ENCODE peak calls at places on chromosomes 5 and 9, in seven cellular contexts. F is IMR-90, G is neuronal stem cell, A is mesendoderm, K is mesenchymal stem cell, V is H1, D is trophoblast cell. L is an unnamed sample.

GRCh38 chr9:68678430-68678829 is 26.6 kb upstream of the PIP5K1B start:
- DNase-seq in G (no peak), A (peak; percentile 60), K (peak; percentile 6), V (no peak), D (no peak), F (peak; percentile 2), L (peak; percentile 73)

GRCh38 chr5:56668996-56669395 is 146.4 kb upstream of the MAP3K1 start:
- DNase-seq in K (no peak), G (no peak), V (no peak), F (no peak), D (peak; percentile 76), A (no peak), L (no peak)

GRCh38 chr9:87824216-87824875 is 58.3 kb upstream of the SPATA31E1 start:
- DNase-seq in A (peak; percentile 38), D (no peak), G (no peak), V (peak; percentile 62), F (no peak), K (no peak), L (peak; percentile 81)

GRCh38 chr5:177416334-177416733 is 7.0 kb upstream of the F12 start:
- DNase-seq in F (peak; percentile 35), A (no peak), V (no peak), G (no peak), D (peak; percentile 83), K (peak; percentile 91), L (no peak)

GRCh38 chr9:106218854-106219253 is 524.5 kb downstream of the TMEM38B start:
- DNase-seq in D (no peak), K (no peak), F (no peak), A (no peak), V (no peak), G (no peak), L (no peak)

GRCh38 chr9:95264954-95265615 is 52.4 kb downstream of the FANCC start:
- DNase-seq in K (peak; percentile 52), V (no peak), D (no peak), F (peak; percentile 75), A (peak; percentile 48), G (no peak), L (no peak)

GRCh38 chr5:115419794-115420585 is 123.5 kb upstream of the CCDC112 start:
- DNase-seq in F (peak; percentile 95), A (peak; percentile 81), D (peak; percentile 24), G (no peak), K (peak; percentile 87), V (no peak), L (no peak)

GRCh38 chr9:82170871-82171270 is 182.3 kb downstream of the SPATA31D1 start:
- DNase-seq in G (no peak), D (no peak), F (no peak), K (no peak), A (no peak), V (no peak), L (no peak)

GRCh38 chr9:97293207-97293721 is 14.2 kb upstream of the CCDC180 start:
- DNase-seq in K (peak; percentile 27), V (no peak), D (no peak), G (no peak), A (peak; percentile 71), F (peak; percentile 27), L (no peak)

GRCh38 chr5:165508286-165508685 is 2002.9 kb downstream of the MAT2B start:
- DNase-seq in G (no peak), F (no peak), K (peak; percentile 11), A (no peak), V (no peak), D (no peak), L (no peak)

GRCh38 chr5:139637438-139638089 is 10.6 kb upstream of the CXXC5 start:
- DNase-seq in V (peak; percentile 85), K (peak; percentile 90), G (no peak), D (no peak), F (peak; percentile 74), A (peak; percentile 89), L (peak; percentile 84)

GRCh38 chr5:144547098-144547499 is 376.4 kb downstream of the KCTD16 start:
- DNase-seq in D (peak; percentile 11), V (no peak), G (no peak), K (no peak), A (no peak), F (peak; percentile 3), L (no peak)

GRCh38 chr5:42390115-42390514 is 33.1 kb upstream of the GHR start:
- DNase-seq in F (no peak), A (no peak), V (no peak), G (no peak), K (no peak), D (no peak), L (no peak)

GRCh38 chr5:169706758-169707450 is 69.8 kb downstream of the DOCK2 start:
- DNase-seq in F (peak; percentile 86), G (no peak), K (peak; percentile 78), D (no peak), A (peak; percentile 5), V (no peak), L (no peak)

GRCh38 chr5:140481758-140482157 is 65.7 kb upstream of the EIF4EBP3 start:
- DNase-seq in F (peak; percentile 83), K (no peak), D (no peak), A (no peak), V (no peak), G (no peak), L (no peak)

GRCh38 chr9:127661342-127661741 is 45.4 kb upstream of the CFAP157 start:
- DNase-seq in F (no peak), A (peak; percentile 25), V (no peak), D (no peak), G (peak; percentile 18), K (no peak), L (no peak)

GRCh38 chr5:51652980-51653379 is 269.7 kb downstream of the ISL1 start:
- DNase-seq in D (no peak), A (peak; percentile 6), G (no peak), F (no peak), V (no peak), K (peak; percentile 25), L (no peak)

GRCh38 chr5:163596536-163596935 is 91.1 kb downstream of the MAT2B start:
- DNase-seq in V (no peak), G (no peak), F (no peak), K (no peak), D (no peak), A (peak; percentile 73), L (no peak)

GRCh38 chr5:57494104-57495098 is 11.8 kb upstream of the ACTBL2 start:
- DNase-seq in D (peak; percentile 88), G (no peak), F (peak; percentile 98), V (no peak), A (peak; percentile 87), K (peak; percentile 97), L (no peak)

GRCh38 chr9:470041-470781 is 255.5 kb downstream of the DOCK8 start:
- DNase-seq in F (peak; percentile 64), A (peak; percentile 89), D (peak; percentile 74), K (peak; percentile 70), G (peak; percentile 83), V (peak; percentile 84), L (peak; percentile 92)

GRCh38 chr5:54360925-54361662 is 50.7 kb upstream of the ARL15 start:
- DNase-seq in D (no peak), F (peak; percentile 10), V (no peak), G (no peak), K (no peak), A (no peak), L (no peak)

GRCh38 chr9:101421653-101422065 is 13.9 kb downstream of the ALDOB start:
- DNase-seq in D (no peak), V (no peak), G (no peak), K (no peak), F (no peak), A (no peak), L (no peak)
- H3K4me2 ChIP-seq in D (no peak overlapping the region), V (no peak overlapping the region), G (no peak overlapping the region), K (no peak overlapping the region), F (no peak overlapping the region), A (no peak overlapping the region), L (no peak overlapping the region)

GRCh38 chr5:14452685-14453084 is 128.9 kb upstream of the OTULINL start:
- DNase-seq in A (no peak), F (peak; percentile 58), K (no peak), V (no peak), G (no peak), D (no peak), L (no peak)
- H3K23ac ChIP-seq in A (no peak overlapping the region), F (peak overlapping the region; percentile 94), K (no peak overlapping the region), V (no peak overlapping the region), G (no peak overlapping the region), D (no peak overlapping the region), L (no peak overlapping the region)

GRCh38 chr9:104991144-104991953 is 63.4 kb upstream of the ABCA1 start:
- DNase-seq in F (peak; percentile 82), A (peak; percentile 90), V (peak; percentile 85), G (peak; percentile 70), D (peak; percentile 77), K (peak; percentile 97), L (peak; percentile 81)

GRCh38 chr9:104997536-104997935 is 69.6 kb upstream of the ABCA1 start:
- DNase-seq in G (no peak), A (no peak), K (no peak), F (no peak), V (no peak), D (no peak), L (no peak)

GRCh38 chr9:104988539-104988938 is 60.6 kb upstream of the ABCA1 start:
- DNase-seq in D (peak; percentile 26), A (no peak), K (no peak), F (no peak), G (no peak), V (no peak), L (no peak)

GRCh38 chr9:104993291-104993963 is 65.5 kb upstream of the ABCA1 start:
- DNase-seq in A (peak; percentile 99), D (peak; percentile 29), K (peak; percentile 96), G (peak; percentile 87), V (peak; percentile 80), F (peak; percentile 86), L (peak; percentile 93)

GRCh38 chr9:104992696-104993095 is 64.7 kb upstream of the ABCA1 start:
- DNase-seq in K (peak; percentile 94), F (peak; percentile 90), D (no peak), V (no peak), G (no peak), A (peak; percentile 33), L (no peak)
- H3K4me2 ChIP-seq in K (no peak overlapping the region), F (peak overlapping the region; percentile 32), D (no peak overlapping the region), V (peak overlapping the region; percentile 76), G (peak overlapping the region; percentile 26), A (no peak overlapping the region), L (peak overlapping the region; percentile 2)

GRCh38 chr5:137095597-137095996 is 403.5 kb downstream of the SPOCK1 start:
- DNase-seq in K (no peak), D (no peak), G (no peak), A (no peak), V (no peak), F (no peak), L (no peak)
- H3K23ac ChIP-seq in K (no peak overlapping the region), D (no peak overlapping the region), G (no peak overlapping the region), A (no peak overlapping the region), V (no peak overlapping the region), F (no peak overlapping the region), L (no peak overlapping the region)

GRCh38 chr9:133917407-133917806 is 74.7 kb downstream of the VAV2 start:
- DNase-seq in A (no peak), G (no peak), D (no peak), K (peak; percentile 28), F (no peak), V (no peak), L (no peak)

GRCh38 chr9:133916159-133916541 is 76.0 kb downstream of the VAV2 start:
- DNase-seq in A (no peak), K (no peak), D (no peak), G (no peak), V (no peak), F (no peak), L (no peak)

GRCh38 chr9:133913571-133914369 is 78.4 kb downstream of the VAV2 start:
- DNase-seq in K (no peak), G (no peak), D (no peak), A (no peak), V (no peak), F (no peak), L (no peak)

GRCh38 chr9:133914483-133915342 is 77.4 kb downstream of the VAV2 start:
- DNase-seq in V (no peak), A (peak; percentile 78), G (no peak), K (no peak), D (no peak), F (no peak), L (peak; percentile 58)

GRCh38 chr9:133915534-133916158 is 76.5 kb downstream of the VAV2 start:
- DNase-seq in K (no peak), A (no peak), G (no peak), F (no peak), D (no peak), V (no peak), L (no peak)
- H3K4me2 ChIP-seq in K (no peak overlapping the region), A (no peak overlapping the region), G (no peak overlapping the region), F (no peak overlapping the region), D (no peak overlapping the region), V (peak overlapping the region; percentile 36), L (no peak overlapping the region)

L was measured in H9.